ENCODE peak calls at places on chromosomes 11 and 22, in ten cellular contexts. A is astrocyte of the spinal cord, Q is cardiac fibroblast, C is RWPE1, U is brain microvascular endothelial cell, Y is AG09309, K is AG10803, O is fibroblast of mammary gland, G is heart right ventricle, B is A549. H is an unnamed sample.

GRCh38 chr11:114075891-114076441 is 16.5 kb downstream of the ZBTB16 start:
- DNase-seq in K (peak), B (peak), O (peak), U (peak), Y (no peak), G (no peak), C (no peak), A (peak), Q (peak), H (peak)

GRCh38 chr11:2777871-2778629 is 78.3 kb upstream of the KCNQ1OT1 start:
- DNase-seq in Y (no peak), B (no peak), K (no peak), C (no peak), G (no peak), U (no peak), O (no peak), Q (no peak), A (no peak), H (peak)

GRCh38 chr11:66050581-66051231 is 1.5 kb upstream of the SF3B2 start:
- DNase-seq in K (no peak), G (no peak), Q (no peak), O (no peak), Y (no peak), C (no peak), U (no peak), A (no peak), B (no peak), H (peak)

GRCh38 chr11:125167954-125168821 is 3.6 kb downstream of the PKNOX2 start:
- DNase-seq in G (no peak), C (no peak), Y (peak), Q (no peak), U (no peak), O (peak), B (no peak), A (peak), K (peak), H (no peak)

GRCh38 chr11:94519478-94520084 is 7.3 kb downstream of the C11orf97 start:
- DNase-seq in Y (no peak), Q (peak), C (peak), K (peak), U (peak), A (peak), B (no peak), G (no peak), O (peak), H (no peak)

GRCh38 chr11:126547161-126547560 is 191.7 kb downstream of the ST3GAL4 start:
- DNase-seq in C (no peak), B (no peak), O (peak), A (peak), K (peak), Q (peak), G (no peak), U (peak), Y (peak), H (peak)

GRCh38 chr11:94473177-94473799 is 20.4 kb downstream of the MRE11 start:
- DNase-seq in C (no peak), U (peak), Y (no peak), B (no peak), O (no peak), A (peak), G (no peak), Q (no peak), K (peak), H (no peak)

GRCh38 chr11:126917531-126918204 is 82.9 kb downstream of the KIRREL3 start:
- DNase-seq in Y (peak), Q (peak), U (peak), O (peak), A (peak), C (peak), G (no peak), B (peak), K (peak), H (no peak)

GRCh38 chr11:30855383-30856006 is 269.3 kb upstream of the MPPED2 start:
- DNase-seq in Q (peak), C (peak), U (no peak), O (peak), A (peak), K (peak), Y (no peak), G (no peak), B (peak), H (no peak)
- TF ChIP-seq CTCF in Q (no peak), C (peak), U (no peak), O (peak), A (no peak), K (peak), Y (no peak), G (no peak), B (peak), H (no peak)

GRCh38 chr11:69293819-69294505 is at the start of gene MYEOV:
- DNase-seq in A (peak), U (no peak), B (peak), O (peak), Q (peak), G (no peak), Y (no peak), C (peak), K (peak), H (peak)

GRCh38 chr11:69291459-69292110 is 2.4 kb upstream of the MYEOV start:
- DNase-seq in K (no peak), A (no peak), Y (no peak), U (no peak), C (no peak), Q (no peak), B (no peak), G (no peak), O (no peak), H (no peak)

GRCh38 chr11:69294621-69295078 is 695 bp downstream of the MYEOV start:
- DNase-seq in A (no peak), G (no peak), B (peak), O (no peak), C (no peak), Y (no peak), K (no peak), U (no peak), Q (no peak), H (no peak)

GRCh38 chr11:69292221-69292648 is 1.7 kb upstream of the MYEOV start:
- DNase-seq in G (peak), U (no peak), K (peak), Q (peak), A (no peak), C (no peak), B (peak), Y (no peak), O (peak), H (peak)

GRCh38 chr11:69293087-69293486 is 868 bp upstream of the MYEOV start:
- DNase-seq in O (peak), A (no peak), C (no peak), B (peak), Q (no peak), G (no peak), U (no peak), K (no peak), Y (no peak), H (no peak)
- TF ChIP-seq CTCF in O (peak), A (no peak), C (no peak), B (no peak), Q (no peak), G (no peak), U (no peak), K (no peak), Y (no peak), H (no peak)

GRCh38 chr11:18243783-18244362 is 4.6 kb downstream of the SAA2 start:
- DNase-seq in K (peak), C (peak), U (peak), B (peak), G (no peak), O (peak), Y (peak), Q (peak), A (peak), H (peak)
- TF ChIP-seq CTCF in K (peak), C (peak), U (peak), B (peak), G (peak), O (peak), Y (peak), Q (peak), A (peak), H (peak)

GRCh38 chr11:64305691-64306562 is 603 bp downstream of the ESRRA start:
- DNase-seq in A (peak), U (no peak), Q (peak), B (peak), K (peak), Y (no peak), C (no peak), G (peak), O (no peak), H (peak)
- TF ChIP-seq CTCF in A (peak), U (peak), Q (no peak), B (peak), K (no peak), Y (peak), C (peak), G (no peak), O (no peak), H (peak)

GRCh38 chr11:131025020-131025419 is 108.7 kb upstream of the SNX19 start:
- DNase-seq in G (no peak), O (peak), K (peak), A (peak), C (peak), B (peak), Y (peak), U (peak), Q (peak), H (peak)
- TF ChIP-seq CTCF in G (no peak), O (peak), K (peak), A (peak), C (no peak), B (peak), Y (peak), U (peak), Q (peak), H (peak)

DNA sequence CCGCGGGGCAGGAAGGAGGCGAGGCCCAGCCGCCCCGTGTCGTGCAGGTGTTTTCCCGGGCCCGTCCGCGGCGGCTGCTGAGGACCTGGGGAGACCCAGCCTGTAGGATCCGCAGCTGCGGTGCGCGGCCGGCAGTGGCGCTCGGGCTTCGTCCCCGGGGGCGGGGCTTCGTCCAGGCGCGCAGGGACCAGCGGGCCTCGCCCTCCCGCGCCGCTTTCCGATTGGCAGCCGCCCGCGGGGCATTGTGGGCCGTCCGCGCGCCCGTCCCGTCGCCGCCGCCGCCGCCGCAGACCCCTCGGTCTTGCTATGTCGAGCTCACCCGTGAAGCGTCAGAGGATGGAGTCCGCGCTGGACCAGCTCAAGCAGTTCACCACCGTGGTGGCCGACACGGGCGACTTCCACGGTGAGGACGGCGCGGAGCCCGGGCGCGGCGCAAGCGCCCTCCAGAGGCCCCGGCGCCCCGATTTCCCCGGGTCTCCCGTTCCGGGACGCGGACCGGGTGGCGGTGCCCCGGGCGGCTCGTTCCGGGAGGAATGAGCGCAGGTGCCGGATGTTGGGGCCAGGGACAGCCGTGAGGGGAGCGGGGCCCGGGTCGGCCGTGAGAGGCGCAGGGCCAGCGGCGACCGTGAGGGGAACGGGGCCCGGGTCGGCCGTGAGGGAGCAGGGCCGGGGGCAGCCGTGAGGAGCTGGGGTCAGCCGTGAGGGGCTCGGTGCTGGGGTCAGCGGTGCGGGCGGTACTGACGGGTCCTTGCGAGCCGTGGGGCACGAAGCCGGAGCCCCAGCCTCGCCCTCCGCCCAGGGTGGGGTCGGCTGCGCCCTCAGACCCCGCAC is at the start of gene TALDO1:
- DNase-seq in A (peak), G (peak), O (peak), C (peak), B (peak), K (peak), U (peak), Q (peak), Y (peak), H (peak)
- TF ChIP-seq CTCF in A (peak), G (no peak), O (no peak), C (peak), B (no peak), K (no peak), U (peak), Q (no peak), Y (peak), H (no peak)

GRCh38 chr22:26433805-26434204 is 4.7 kb downstream of the ASPHD2 start:
- DNase-seq in K (no peak), Y (no peak), B (no peak), G (no peak), C (no peak), O (no peak), U (no peak), Q (no peak), A (no peak), H (no peak)
- TF ChIP-seq CTCF in K (no peak), Y (no peak), B (no peak), G (no peak), C (no peak), O (no peak), U (no peak), Q (no peak), A (no peak), H (no peak)

GRCh38 chr11:67055812-67056211 is 835 bp upstream of the RHOD start:
- DNase-seq in K (peak), C (peak), U (no peak), A (no peak), O (peak), Q (peak), G (no peak), B (no peak), Y (no peak), H (no peak)

GRCh38 chr11:67058506-67058905 is 1.9 kb downstream of the RHOD start:
- DNase-seq in K (no peak), Y (no peak), A (no peak), G (no peak), Q (no peak), B (no peak), C (no peak), O (no peak), U (no peak), H (no peak)

GRCh38 chr11:67057410-67057757 is 737 bp downstream of the RHOD start:
- DNase-seq in U (no peak), Q (no peak), B (no peak), K (no peak), G (peak), Y (no peak), C (peak), O (no peak), A (no peak), H (no peak)

GRCh38 chr11:67056267-67056639 is 394 bp upstream of the RHOD start:
- DNase-seq in C (no peak), U (no peak), Q (no peak), O (no peak), Y (no peak), B (no peak), G (no peak), A (no peak), K (no peak), H (no peak)

GRCh38 chr11:67056640-67057409 is at the start of gene RHOD:
- DNase-seq in B (no peak), Y (no peak), O (no peak), Q (no peak), U (no peak), C (peak), G (peak), K (peak), A (no peak), H (no peak)
- TF ChIP-seq CTCF in B (no peak), Y (no peak), O (no peak), Q (no peak), U (no peak), C (no peak), G (no peak), K (no peak), A (no peak), H (no peak)